ENCODE peak calls at places on chromosomes 7 and 10, in eight cellular contexts. Y is WTC11, L is A673, E is brain microvascular endothelial cell, F is osteocyte, G is hepatocyte, D is fibroblast of pulmonary artery, I is left cardiac atrium. W is an unnamed sample.

GRCh38 chr10:80464557-80465466 is 10.7 kb downstream of the TSPAN14 start:
- DNase-seq in Y (peak; percentile 71), L (peak; percentile 40), E (no peak), F (no peak), G (no peak), D (peak; percentile 50), I (no peak), W (no peak)

GRCh38 chr10:129773359-129773990 is 190.6 kb downstream of the EBF3 start:
- DNase-seq in Y (peak; percentile 5), L (no peak), E (no peak), F (peak; percentile 77), G (no peak), D (no peak), I (no peak), W (no peak)

GRCh38 chr10:132886211-132887099 is 55.9 kb downstream of the CFAP46 start:
- DNase-seq in Y (peak; percentile 14), L (no peak), E (no peak), F (no peak), G (no peak), D (no peak), I (peak; percentile 9), W (no peak)

GRCh38 chr7:78002715-78003114 is 204.1 kb downstream of the PHTF2 start:
- DNase-seq in Y (no peak), L (no peak), E (no peak), F (no peak), G (no peak), D (no peak), I (no peak), W (no peak)

GRCh38 chr10:3754727-3755439 is 30.1 kb downstream of the KLF6 start:
- DNase-seq in Y (no peak), L (no peak), E (peak; percentile 90), F (peak; percentile 7), G (peak; percentile 81), D (peak; percentile 99), I (peak; percentile 44), W (no peak)

GRCh38 chr7:25360471-25360870 is 132.2 kb upstream of the NPVF start:
- DNase-seq in Y (no peak), L (no peak), E (no peak), F (no peak), G (peak; percentile 27), D (no peak), I (no peak), W (no peak)

GRCh38 chr10:127024655-127025054 is 119.4 kb downstream of the DOCK1 start:
- DNase-seq in Y (no peak), L (no peak), E (no peak), F (no peak), G (no peak), D (peak; percentile 10), I (no peak), W (no peak)

GRCh38 chr10:72039377-72039776 is 49.0 kb downstream of the SPOCK2 start:
- DNase-seq in Y (no peak), L (no peak), E (no peak), F (no peak), G (no peak), D (no peak), I (no peak), W (no peak)

GRCh38 chr10:30270247-30270646 is 78.8 kb downstream of the MTPAP start:
- DNase-seq in Y (no peak), L (peak; percentile 24), E (no peak), F (no peak), G (no peak), D (peak; percentile 18), I (no peak), W (peak; percentile 1)

GRCh38 chr7:17441557-17441956 is 143.1 kb downstream of the AHR start:
- DNase-seq in Y (no peak), L (no peak), E (peak; percentile 60), F (no peak), G (no peak), D (peak; percentile 31), I (no peak), W (no peak)

GRCh38 chr10:69612760-69613159 is 17.3 kb upstream of the FAM241B start:
- DNase-seq in Y (no peak), L (no peak), E (no peak), F (no peak), G (no peak), D (no peak), I (no peak), W (no peak)

GRCh38 chr7:40810274-40810673 is 675.5 kb downstream of the SUGCT start:
- DNase-seq in Y (no peak), L (no peak), E (peak; percentile 26), F (no peak), G (no peak), D (no peak), I (no peak), W (no peak)

GRCh38 chr10:48750019-48750418 is 65.3 kb downstream of the WDFY4 start:
- DNase-seq in Y (no peak), L (no peak), E (no peak), F (no peak), G (no peak), D (no peak), I (no peak), W (no peak)

GRCh38 chr7:68581417-68581816 is 1016.9 kb upstream of the AUTS2 start:
- DNase-seq in Y (no peak), L (no peak), E (no peak), F (no peak), G (no peak), D (no peak), I (no peak), W (no peak)